ENCODE peak calls at places on chromosomes 6 and 20, in ten cellular contexts. M is T-helper 2 cell; E is right cardiac atrium; I is activated CD8-positive, alpha-beta memory T cell treated with anti-CD3 and anti-CD28 coated beads, Interleukin-2, amount 10 ng/mL, durations not matched to agents 7 days and 5 days; T is fibroblast of mammary gland; S is spleen; Q is T-helper 22 cell; O is brain microvascular endothelial cell; R is NCI-H1436; A is nucleus accumbens. C is an unnamed sample.

GRCh38 chr6:140160909-140161308 is 786.5 kb upstream of the CITED2 start:
- DNase-seq in T (no peak), S (no peak), M (no peak), O (no peak), E (no peak), I (no peak), R (no peak), Q (no peak), A (no peak), C (no peak)

GRCh38 chr6:119310486-119311036 is 39.0 kb downstream of the MAN1A1 start:
- DNase-seq in O (peak; percentile 15), Q (no peak), T (peak; percentile 41), I (no peak), S (no peak), M (no peak), A (no peak), E (no peak), R (no peak), C (no peak)

GRCh38 chr6:36301781-36302180 is 31.9 kb downstream of the PNPLA1 start:
- DNase-seq in S (no peak), Q (no peak), M (no peak), T (no peak), A (no peak), O (no peak), I (no peak), R (no peak), E (no peak), C (no peak)

GRCh38 chr6:25637211-25637610 is 14.8 kb upstream of the SCGN start:
- DNase-seq in M (no peak), I (no peak), Q (no peak), S (no peak), O (no peak), T (no peak), A (no peak), E (no peak), R (no peak), C (no peak)

GRCh38 chr20:11128131-11128831 is 454.5 kb upstream of the JAG1 start:
- DNase-seq in T (peak; percentile 70), Q (no peak), R (no peak), E (no peak), S (no peak), M (no peak), O (no peak), A (no peak), I (no peak), C (no peak)

GRCh38 chr6:1701668-1702353 is 92.1 kb downstream of the FOXC1 start:
- DNase-seq in O (peak; percentile 93), A (no peak), I (no peak), E (peak; percentile 69), R (no peak), S (no peak), Q (no peak), M (no peak), T (peak; percentile 94), C (peak; percentile 35)

GRCh38 chr6:138477913-138478539 is 21.3 kb downstream of the NHSL1 start:
- DNase-seq in M (no peak), I (no peak), O (no peak), R (no peak), E (no peak), T (no peak), S (no peak), Q (no peak), A (no peak), C (no peak)

GRCh38 chr6:56259682-56260081 is 12.3 kb upstream of the COL21A1 start:
- DNase-seq in Q (no peak), O (peak; percentile 72), A (no peak), M (no peak), S (no peak), T (peak; percentile 68), I (no peak), R (no peak), E (no peak), C (no peak)

GRCh38 chr6:143759666-143760065 is 81.9 kb downstream of the PHACTR2 start:
- DNase-seq in Q (no peak), I (no peak), A (no peak), S (no peak), E (no peak), M (no peak), R (no peak), O (no peak), T (peak; percentile 57), C (no peak)

GRCh38 chr20:21103582-21104465 is 2.3 kb downstream of the LINC00237 start:
- DNase-seq in S (no peak), E (no peak), Q (no peak), M (no peak), I (no peak), O (no peak), A (no peak), R (no peak), T (no peak), C (no peak)

GRCh38 chr20:5039255-5039657 is 37.9 kb upstream of the SLC23A2 start:
- DNase-seq in Q (no peak), O (no peak), T (no peak), S (peak; percentile 80), A (no peak), E (no peak), R (no peak), M (peak; percentile 75), I (peak; percentile 80), C (no peak)

GRCh38 chr20:19275630-19276071 is 63.2 kb downstream of the SLC24A3 start:
- DNase-seq in I (no peak), Q (no peak), M (no peak), A (no peak), R (peak; percentile 22), T (peak; percentile 54), O (no peak), E (peak; percentile 79), S (no peak), C (peak; percentile 77)

GRCh38 chr6:33632603-33633039 is 11.5 kb downstream of the ITPR3 start:
- DNase-seq in E (peak; percentile 69), T (peak; percentile 45), R (no peak), M (peak; percentile 56), O (peak; percentile 12), S (peak; percentile 82), I (peak; percentile 72), Q (peak; percentile 28), A (no peak), C (peak; percentile 51)

GRCh38 chr20:12595841-12596240 is 412.9 kb upstream of the SPTLC3 start:
- DNase-seq in M (no peak), O (no peak), R (no peak), Q (no peak), T (no peak), I (no peak), E (no peak), S (no peak), A (no peak), C (no peak)

GRCh38 chr6:116364361-116364760 is 6.4 kb upstream of the DSE start:
- DNase-seq in M (no peak), A (no peak), E (no peak), S (no peak), Q (no peak), I (no peak), O (no peak), T (no peak), R (no peak), C (no peak)

GRCh38 chr6:106163966-106164877 is 78.1 kb downstream of the PRDM1 start:
- DNase-seq in O (peak; percentile 29), S (peak; percentile 87), A (no peak), R (no peak), T (peak; percentile 97), M (peak; percentile 94), E (peak; percentile 40), I (peak; percentile 92), Q (no peak), C (peak; percentile 36)

GRCh38 chr20:4216142-4216735 is 200.9 kb upstream of the RNF24 start:
- DNase-seq in A (no peak), I (no peak), R (no peak), O (no peak), S (peak; percentile 19), T (no peak), E (no peak), Q (no peak), M (no peak), C (no peak)

C was measured in left cardiac atrium.